ENCODE peak calls at places on chromosomes 4 and X, in four cellular contexts. Z is activated T-cell treated with anti-CD3 and anti-CD28 coated beads, Interleukin-2, amount 50 U/mL, for 4 hours; O is stimulated activated CD4-positive, alpha-beta T cell treated with anti-CD3 and anti-CD28 coated beads, Interleukin-15, amount 100 ng/mL, for 1 hour; T is left ventricle myocardium superior. Q is an unnamed sample.

GRCh38 chrX:53990201-53990600 is 54.1 kb downstream of the PHF8 start:
- DNase-seq in O (no peak), T (no peak), Z (no peak), Q (no peak)

GRCh38 chr4:84298023-84298718 is 200.9 kb downstream of the NKX6-1 start:
- DNase-seq in T (no peak), Z (no peak), O (no peak), Q (no peak)

GRCh38 chr4:74056858-74057562 is 18.5 kb upstream of the CXCL3 start:
- DNase-seq in T (no peak), Z (no peak), O (no peak), Q (no peak)

GRCh38 chr4:153249199-153250154 is 45.2 kb downstream of the TRIM2 start:
- DNase-seq in T (peak), O (peak), Z (peak), Q (no peak)

GRCh38 chrX:110146521-110146920 is 143.6 kb downstream of the TMEM164 start:
- DNase-seq in O (no peak), T (no peak), Z (peak), Q (no peak)

GRCh38 chrX:134548844-134549205 is 88.9 kb downstream of the HPRT1 start:
- DNase-seq in Z (no peak), T (no peak), O (no peak), Q (no peak)

GRCh38 chr4:119300072-119300387 is 21.9 kb downstream of the FABP2 start:
- DNase-seq in Z (no peak), T (peak), O (peak), Q (no peak)

GRCh38 chrX:63657821-63658220 is 127.2 kb downstream of the ARHGEF9 start:
- DNase-seq in T (peak), O (no peak), Z (no peak), Q (peak)

GRCh38 chrX:5648941-5649568 is 579.6 kb downstream of the NLGN4X start:
- DNase-seq in T (no peak), O (no peak), Z (no peak), Q (no peak)

GRCh38 chr4:110618091-110619000 is 4.5 kb downstream of the PITX2 start:
- DNase-seq in T (no peak), Z (no peak), O (no peak), Q (no peak)